ENCODE peak calls at places on chromosomes 16 and 17, in seven cellular contexts. W is H1, Y is HepG2, Z is HCT116, N is GM12878, E is K562, T is SK-N-SH. B is an unnamed sample.

GRCh38 chr16:23539984-23540816 is 16.9 kb downstream of the EARS2 start:
- DNase-seq in N (no peak), E (no peak), Z (no peak), T (no peak), W (no peak), Y (peak), B (peak)

GRCh38 chr16:1990336-1991134 is 765 bp downstream of the SYNGR3 start:
- DNase-seq in W (no peak), N (no peak), Z (no peak), Y (peak), T (peak), E (peak), B (peak)

GRCh38 chr17:61390479-61390791 is 9.2 kb upstream of the TBX2 start:
- DNase-seq in Y (no peak), Z (no peak), T (no peak), E (no peak), N (no peak), W (no peak), B (no peak)

GRCh38 chr17:47803201-47803600 is 18.4 kb downstream of the OSBPL7 start:
- DNase-seq in T (peak), W (no peak), Y (no peak), Z (no peak), N (no peak), E (no peak), B (no peak)

GRCh38 chr17:17063546-17064122 is 21.4 kb downstream of the MPRIP start:
- DNase-seq in Y (no peak), W (no peak), Z (no peak), T (no peak), N (no peak), E (no peak), B (no peak)

GRCh38 chr17:71163121-71163812 is 957.6 kb upstream of the SOX9 start:
- DNase-seq in E (no peak), W (no peak), T (no peak), Y (no peak), Z (no peak), N (no peak), B (peak)

GRCh38 chr17:50052822-50053653 is 2.9 kb upstream of the ITGA3 start:
- DNase-seq in W (no peak), N (no peak), Y (peak), Z (no peak), E (no peak), T (peak), B (peak)

GRCh38 chr17:47699536-47699840 is 5.5 kb downstream of the TBKBP1 start:
- DNase-seq in W (no peak), Z (no peak), Y (no peak), N (no peak), T (peak), E (no peak), B (no peak)

GRCh38 chr16:50859628-50860360 is 117.9 kb downstream of the CYLD start:
- DNase-seq in E (peak), N (no peak), Z (no peak), T (no peak), Y (peak), W (no peak), B (no peak)

GRCh38 chr16:67339453-67339852 is 12.8 kb downstream of the LRRC36 start:
- DNase-seq in N (no peak), Y (peak), E (no peak), Z (peak), W (no peak), T (no peak), B (no peak)

GRCh38 chr16:60640038-60640437 is 1396.2 kb downstream of the CDH8 start:
- DNase-seq in Z (no peak), W (no peak), Y (no peak), T (no peak), E (no peak), N (no peak), B (no peak)

GRCh38 chr17:14303343-14304221 is 2.7 kb downstream of the HS3ST3B1 start:
- DNase-seq in E (peak), Y (no peak), N (no peak), Z (no peak), W (no peak), T (no peak), B (no peak)
- TF ChIP-seq JUND in E (no peak), Y (no peak), N (no peak), Z (no peak), W (no peak), T (no peak), B (no peak)

GRCh38 chr17:40309031-40309937 is at the start of gene RARA:
- DNase-seq in Z (no peak), T (peak), W (no peak), N (no peak), Y (peak), E (peak), B (peak)
- TF ChIP-seq JUND in Z (no peak), T (no peak), W (no peak), N (no peak), Y (peak), E (peak), B (no peak)

GRCh38 chr16:82135844-82136243 is 34.2 kb downstream of the MPHOSPH6 start:
- DNase-seq in E (no peak), T (no peak), Z (no peak), N (no peak), W (no peak), Y (peak), B (no peak)
- TF ChIP-seq JUND in E (no peak), T (no peak), Z (no peak), N (no peak), W (no peak), Y (no peak), B (no peak)

DNA sequence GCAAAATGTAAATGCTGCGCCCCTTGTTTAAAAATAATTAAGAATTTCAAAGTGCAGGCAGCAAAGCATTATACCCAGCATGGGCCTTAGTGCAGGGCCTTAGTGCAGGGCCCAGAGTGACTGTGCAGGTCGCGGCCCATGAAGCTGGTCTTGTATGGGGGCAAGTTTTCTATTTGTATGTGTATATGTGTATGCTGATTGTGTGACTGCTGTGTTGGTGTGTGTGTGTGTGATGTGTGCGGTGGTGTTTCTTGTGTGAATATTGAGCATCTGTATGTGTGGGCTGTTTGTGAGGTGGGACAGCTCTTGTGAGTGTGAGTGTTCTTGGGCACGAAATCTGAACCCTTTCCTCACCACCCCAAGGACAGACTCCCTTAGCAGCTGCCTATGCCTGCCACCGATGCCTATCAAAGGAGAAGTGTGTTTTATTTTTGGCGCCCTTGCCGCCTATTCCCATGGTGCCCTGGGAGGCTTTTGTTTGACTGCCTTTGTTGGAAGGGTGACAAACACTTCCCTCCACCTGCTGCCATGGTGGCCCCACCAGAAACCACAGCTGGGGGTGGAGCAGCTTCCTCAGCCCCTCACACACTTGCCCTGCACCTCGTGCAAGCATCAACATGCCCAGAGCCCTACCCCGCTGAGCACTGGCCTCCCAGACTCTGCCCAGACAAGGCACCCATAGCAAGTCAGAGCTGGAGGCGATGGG is 18.0 kb downstream of the CCR7 start:
- DNase-seq in T (no peak), W (no peak), E (no peak), N (no peak), Y (no peak), Z (no peak), B (no peak)
- TF ChIP-seq JUND in T (no peak), W (no peak), E (no peak), N (no peak), Y (no peak), Z (no peak), B (no peak)

GRCh38 chr16:72224260-72224768 is 52.4 kb upstream of the PMFBP1 start:
- DNase-seq in E (no peak), Z (no peak), T (no peak), W (no peak), N (no peak), Y (peak), B (no peak)

GRCh38 chr16:72228014-72228413 is 56.1 kb upstream of the PMFBP1 start:
- DNase-seq in Y (no peak), N (no peak), T (no peak), E (no peak), Z (no peak), W (no peak), B (no peak)

GRCh38 chr16:72219282-72219681 is 47.3 kb upstream of the PMFBP1 start:
- DNase-seq in T (no peak), N (no peak), E (no peak), Y (no peak), W (no peak), Z (no peak), B (no peak)

GRCh38 chr16:72221216-72221995 is 49.5 kb upstream of the PMFBP1 start:
- DNase-seq in Y (no peak), N (no peak), Z (no peak), W (no peak), E (no peak), T (no peak), B (no peak)

GRCh38 chr16:72222503-72222902 is 50.5 kb upstream of the PMFBP1 start:
- DNase-seq in N (no peak), Y (no peak), W (no peak), Z (no peak), T (no peak), E (no peak), B (no peak)
- TF ChIP-seq JUND in N (no peak), Y (no peak), W (no peak), Z (no peak), T (no peak), E (no peak), B (no peak)

DNA sequence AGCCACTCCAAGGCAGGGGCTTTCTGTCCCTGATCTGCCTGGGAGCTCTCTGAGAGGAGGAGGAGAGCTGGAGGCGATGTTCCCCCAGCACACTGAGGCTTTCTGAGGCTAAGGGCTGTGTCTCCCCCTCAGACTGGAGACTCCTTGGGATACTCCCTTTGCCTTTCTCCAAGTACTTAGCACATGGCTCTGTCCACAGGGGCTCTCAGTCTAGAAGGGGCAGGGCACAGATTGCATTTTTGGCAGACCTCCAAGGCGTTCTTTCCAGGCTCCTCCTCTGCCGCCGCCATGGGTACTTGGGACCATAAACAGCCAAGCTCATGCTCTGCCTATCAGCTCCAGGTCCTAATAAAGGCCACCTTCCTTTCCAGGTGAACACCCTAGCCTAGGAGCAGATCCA is 1.8 kb upstream of the GIP start:
- DNase-seq in Y (no peak), E (peak), W (no peak), N (no peak), T (peak), Z (no peak), B (no peak)
- TF ChIP-seq JUND in Y (no peak), E (no peak), W (no peak), N (no peak), T (no peak), Z (no peak), B (no peak)

DNA sequence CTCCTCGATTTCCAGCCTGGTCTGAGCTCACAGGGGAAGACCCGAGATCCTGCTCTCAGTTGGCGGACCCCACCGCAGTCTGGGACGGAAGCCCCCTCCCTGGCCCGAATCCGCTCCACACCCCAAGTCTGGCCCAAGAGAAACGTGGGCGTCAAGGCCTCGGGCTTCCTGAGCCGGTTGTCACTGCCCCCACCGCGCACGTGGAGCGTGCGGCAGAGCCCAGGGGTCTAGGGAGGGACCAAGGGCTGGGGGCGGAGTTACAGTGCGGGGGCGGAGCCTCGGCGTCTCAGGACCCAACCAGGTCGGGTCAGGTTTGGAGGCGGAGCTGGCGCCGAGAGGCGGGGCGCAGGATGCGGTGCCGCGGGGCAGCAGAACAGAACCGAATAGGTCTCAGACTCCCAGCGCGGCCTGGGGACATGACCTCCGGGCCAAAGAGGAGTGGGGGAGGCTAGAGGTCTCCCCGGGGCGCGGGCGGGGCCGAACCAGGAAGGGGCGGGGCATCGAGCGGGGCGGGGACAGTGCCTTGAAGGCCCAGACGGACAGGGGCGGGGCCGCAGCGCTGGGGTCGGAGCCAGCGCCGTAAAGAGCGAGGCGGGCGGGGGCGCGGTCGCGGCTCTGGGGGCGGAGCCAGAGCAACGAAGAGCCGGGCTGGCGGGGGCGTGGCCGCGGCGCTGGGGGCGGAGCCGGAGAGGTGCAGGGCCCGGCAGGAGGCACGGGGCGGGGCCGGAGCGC is 429 bp upstream of the ZFPM1 start:
- DNase-seq in E (peak), N (peak), W (peak), Z (peak), Y (peak), T (peak), B (peak)
- TF ChIP-seq JUND in E (no peak), N (no peak), W (no peak), Z (no peak), Y (no peak), T (no peak), B (no peak)

GRCh38 chr16:79970551-79971236 is 370.2 kb upstream of the MAF start:
- DNase-seq in N (no peak), Y (no peak), Z (no peak), T (no peak), W (no peak), E (peak), B (no peak)
- TF ChIP-seq JUND in N (no peak), Y (no peak), Z (no peak), T (no peak), W (no peak), E (peak), B (no peak)

DNA sequence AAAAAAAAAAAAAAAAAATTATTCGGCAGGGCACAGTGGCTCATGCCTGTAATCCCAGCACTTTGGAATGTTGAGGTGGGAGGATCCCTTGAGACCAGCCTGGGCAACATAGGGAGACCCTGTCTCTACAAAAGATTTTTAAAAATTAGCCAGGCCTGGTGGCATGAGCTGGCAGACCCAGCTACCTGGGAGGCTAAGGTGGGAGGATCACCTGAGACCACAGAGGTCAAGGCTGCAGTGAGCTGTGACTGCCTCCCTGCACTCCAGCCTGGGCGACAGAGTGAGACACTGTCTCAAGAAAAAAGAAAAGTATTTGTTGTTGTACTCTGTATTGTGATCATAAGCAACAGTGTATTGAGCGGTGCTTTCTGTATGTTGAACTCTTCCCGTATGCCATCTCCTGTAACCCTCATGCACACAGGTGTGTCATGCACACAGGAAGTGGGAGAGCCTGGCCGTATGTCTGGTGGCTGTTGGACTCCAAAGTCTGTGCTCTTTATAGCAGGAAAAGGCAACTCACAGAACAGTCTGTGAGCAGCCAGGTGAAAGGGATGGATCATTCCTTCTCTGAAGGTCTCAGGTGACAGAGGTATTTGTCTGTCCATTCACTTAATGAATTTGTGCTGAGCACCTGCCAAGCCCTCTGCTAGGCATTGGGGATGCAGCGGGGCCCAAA is 17.2 kb downstream of the CDH1 start:
- DNase-seq in T (no peak), Y (no peak), W (no peak), N (no peak), Z (no peak), E (no peak), B (no peak)
- TF ChIP-seq JUND in T (no peak), Y (no peak), W (no peak), N (no peak), Z (no peak), E (no peak), B (no peak)

DNA sequence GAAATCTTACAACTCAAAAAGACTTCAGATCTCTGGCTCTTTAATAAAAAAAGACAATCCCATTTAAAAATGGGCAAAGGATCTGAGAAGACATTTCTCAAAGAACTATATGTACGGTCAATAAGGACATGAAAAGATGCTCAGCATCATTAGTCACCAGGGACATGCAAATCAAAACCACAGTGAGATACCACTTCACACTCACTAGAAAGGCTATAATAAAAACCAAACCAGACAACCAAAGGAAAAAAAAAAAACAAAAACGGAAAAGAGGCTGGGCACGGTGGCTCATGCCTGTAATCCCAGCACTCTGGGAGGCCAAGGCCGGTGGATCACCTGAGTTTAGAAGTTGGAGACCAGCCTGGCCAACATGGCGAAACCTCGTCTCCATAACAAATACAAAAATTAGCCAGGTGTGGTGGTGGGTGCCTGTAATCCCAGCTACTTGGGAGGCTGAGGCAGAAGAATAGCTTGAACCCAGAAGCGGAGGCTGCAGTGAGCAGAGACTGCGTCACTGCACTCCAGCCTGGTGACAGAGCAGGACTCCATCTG is 1.7 kb upstream of the NPIPB7 start:
- DNase-seq in N (no peak), E (no peak), W (no peak), Z (no peak), Y (no peak), T (no peak), B (no peak)
- TF ChIP-seq JUND in N (no peak), E (no peak), W (no peak), Z (no peak), Y (no peak), T (no peak), B (no peak)